ENCODE peak calls at places on chromosomes 6 and 20, in four cellular contexts. E is hippocampal formation; M is GF-D8; U is stimulated activated CD4-positive, alpha-beta T cell treated with anti-CD3 and anti-CD28 coated beads, Interleukin-4, amount 100 ng/mL, for 1 hour. J is an unnamed sample.

GRCh38 chr6:121759370-121759769 is 323.9 kb downstream of the GJA1 start:
- DNase-seq in E (no peak), M (no peak), U (no peak), J (no peak)

GRCh38 chr6:8047466-8048292 is 16.5 kb downstream of the BLOC1S5 start:
- DNase-seq in E (no peak), M (no peak), U (no peak), J (no peak)

GRCh38 chr6:158143700-158144099 is 24.4 kb downstream of the SERAC1 start:
- DNase-seq in E (no peak), M (no peak), U (no peak), J (peak; percentile 15)

GRCh38 chr6:29673161-29673560 is 7.8 kb downstream of the ZFP57 start:
- DNase-seq in E (no peak), M (no peak), U (no peak), J (no peak)

GRCh38 chr6:83862776-83863471 is 3.4 kb downstream of the CYB5R4 start:
- DNase-seq in E (no peak), M (no peak), U (no peak), J (no peak)

GRCh38 chr20:64116541-64117423 is 9.4 kb upstream of the NPBWR2 start:
- DNase-seq in E (no peak), M (no peak), U (no peak), J (no peak)

GRCh38 chr6:97129111-97129510 is 153.9 kb downstream of the MMS22L start:
- DNase-seq in E (no peak), M (no peak), U (no peak), J (no peak)

GRCh38 chr6:153488267-153488666 is 357.2 kb upstream of the RGS17 start:
- DNase-seq in E (no peak), M (no peak), U (no peak), J (no peak)

GRCh38 chr20:38466171-38466570 is 6.5 kb upstream of the RALGAPB start:
- DNase-seq in E (no peak), M (no peak), U (no peak), J (no peak)

GRCh38 chr6:29943053-29943966 is 978 bp downstream of the HLA-A start:
- DNase-seq in E (no peak), M (no peak), U (peak; percentile 48), J (no peak)

GRCh38 chr20:54220722-54221121 is 12.8 kb downstream of the PFDN4 start:
- DNase-seq in E (no peak), M (no peak), U (no peak), J (no peak)

GRCh38 chr20:19885981-19886665 is 128.1 kb downstream of the RIN2 start:
- DNase-seq in E (no peak), M (no peak), U (no peak), J (peak; percentile 71)

J was measured in globus pallidus.